ENCODE peak calls at places on chromosomes 11 and 22, in seven cellular contexts. One of them, this sample, is unnamed.

GRCh38 chr11:119750056-119750455 is 21.1 kb upstream of the NECTIN1 start:
- DNase-seq in mesenchymal stem cell: no peak
- DNase-seq in H1: no peak
- DNase-seq in IMR-90: no peak
- DNase-seq in mesendoderm: no peak
- DNase-seq in neuronal stem cell: no peak
- DNase-seq in trophoblast cell: no peak
- DNase-seq in this sample: no peak

GRCh38 chr11:96311120-96311568 is 31.9 kb downstream of the MAML2 start:
- DNase-seq in mesenchymal stem cell: no peak
- DNase-seq in H1: no peak
- DNase-seq in IMR-90: peak
- DNase-seq in mesendoderm: no peak
- DNase-seq in neuronal stem cell: no peak
- DNase-seq in trophoblast cell: peak
- DNase-seq in this sample: no peak

GRCh38 chr11:131659931-131660330 is 289.5 kb downstream of the NTM start:
- DNase-seq in mesenchymal stem cell: no peak
- DNase-seq in H1: no peak
- DNase-seq in IMR-90: no peak
- DNase-seq in mesendoderm: no peak
- DNase-seq in neuronal stem cell: no peak
- DNase-seq in trophoblast cell: no peak
- DNase-seq in this sample: no peak

GRCh38 chr11:2825886-2826678 is 59.5 kb downstream of the CDKN1C start:
- DNase-seq in mesenchymal stem cell: peak
- DNase-seq in H1: peak
- DNase-seq in IMR-90: peak
- DNase-seq in mesendoderm: peak
- DNase-seq in neuronal stem cell: peak
- DNase-seq in trophoblast cell: peak
- DNase-seq in this sample: no peak

GRCh38 chr11:25247336-25247735 is 750.5 kb downstream of the LUZP2 start:
- DNase-seq in mesenchymal stem cell: peak
- DNase-seq in H1: no peak
- DNase-seq in IMR-90: peak
- DNase-seq in mesendoderm: no peak
- DNase-seq in neuronal stem cell: no peak
- DNase-seq in trophoblast cell: no peak
- DNase-seq in this sample: no peak

GRCh38 chr11:61732705-61733104 is 19.7 kb upstream of the MYRF start:
- DNase-seq in mesenchymal stem cell: no peak
- DNase-seq in H1: no peak
- DNase-seq in IMR-90: peak
- DNase-seq in mesendoderm: no peak
- DNase-seq in neuronal stem cell: no peak
- DNase-seq in trophoblast cell: no peak
- DNase-seq in this sample: no peak

GRCh38 chr22:35746248-35746647 is 28.6 kb downstream of the APOL5 start:
- DNase-seq in mesenchymal stem cell: no peak
- DNase-seq in H1: no peak
- DNase-seq in IMR-90: no peak
- DNase-seq in mesendoderm: no peak
- DNase-seq in neuronal stem cell: no peak
- DNase-seq in trophoblast cell: no peak
- DNase-seq in this sample: no peak

GRCh38 chr22:44645083-44645482 is 56.9 kb upstream of the PRR5 start:
- DNase-seq in mesenchymal stem cell: no peak
- DNase-seq in H1: no peak
- DNase-seq in IMR-90: no peak
- DNase-seq in mesendoderm: no peak
- DNase-seq in neuronal stem cell: no peak
- DNase-seq in trophoblast cell: no peak
- DNase-seq in this sample: no peak

GRCh38 chr11:132977746-132978145 is 554.6 kb downstream of the OPCML start:
- DNase-seq in mesenchymal stem cell: no peak
- DNase-seq in H1: no peak
- DNase-seq in IMR-90: no peak
- DNase-seq in mesendoderm: no peak
- DNase-seq in neuronal stem cell: no peak
- DNase-seq in trophoblast cell: no peak
- DNase-seq in this sample: no peak

GRCh38 chr22:30705710-30706651 is 11.3 kb downstream of the OSBP2 start:
- DNase-seq in mesenchymal stem cell: no peak
- DNase-seq in H1: no peak
- DNase-seq in IMR-90: peak
- DNase-seq in mesendoderm: peak
- DNase-seq in neuronal stem cell: no peak
- DNase-seq in trophoblast cell: no peak
- DNase-seq in this sample: no peak

GRCh38 chr11:111886844-111887243 is 7.5 kb downstream of the CFAP68 start:
- DNase-seq in mesenchymal stem cell: no peak
- DNase-seq in H1: no peak
- DNase-seq in IMR-90: no peak
- DNase-seq in mesendoderm: no peak
- DNase-seq in neuronal stem cell: no peak
- DNase-seq in trophoblast cell: no peak
- DNase-seq in this sample: no peak

GRCh38 chr11:82776377-82776776 is 42.7 kb upstream of the FAM181B start:
- DNase-seq in mesenchymal stem cell: peak
- DNase-seq in H1: no peak
- DNase-seq in IMR-90: no peak
- DNase-seq in mesendoderm: peak
- DNase-seq in neuronal stem cell: no peak
- DNase-seq in trophoblast cell: no peak
- DNase-seq in this sample: no peak

GRCh38 chr11:62560566-62561103 is 13.1 kb downstream of the EEF1G start:
- DNase-seq in mesenchymal stem cell: peak
- DNase-seq in H1: peak
- DNase-seq in IMR-90: peak
- DNase-seq in mesendoderm: peak
- DNase-seq in neuronal stem cell: peak
- DNase-seq in trophoblast cell: peak
- DNase-seq in this sample: peak

GRCh38 chr11:45400594-45400993 is 114.5 kb upstream of the SYT13 start:
- DNase-seq in mesenchymal stem cell: peak
- DNase-seq in H1: no peak
- DNase-seq in IMR-90: peak
- DNase-seq in mesendoderm: no peak
- DNase-seq in neuronal stem cell: no peak
- DNase-seq in trophoblast cell: no peak
- DNase-seq in this sample: no peak

GRCh38 chr22:49274754-49275380 is 552.8 kb downstream of the BRD1 start:
- DNase-seq in mesenchymal stem cell: no peak
- DNase-seq in H1: no peak
- DNase-seq in IMR-90: no peak
- DNase-seq in mesendoderm: no peak
- DNase-seq in neuronal stem cell: no peak
- DNase-seq in trophoblast cell: no peak
- DNase-seq in this sample: no peak

GRCh38 chr11:79437981-79438630 is 2.7 kb downstream of the TENM4 start:
- DNase-seq in mesenchymal stem cell: peak
- DNase-seq in H1: no peak
- DNase-seq in IMR-90: peak
- DNase-seq in mesendoderm: peak
- DNase-seq in neuronal stem cell: no peak
- DNase-seq in trophoblast cell: no peak
- DNase-seq in this sample: peak

GRCh38 chr11:125448136-125448535 is 47.9 kb downstream of the FEZ1 start:
- DNase-seq in mesenchymal stem cell: no peak
- DNase-seq in H1: no peak
- DNase-seq in IMR-90: peak
- DNase-seq in mesendoderm: peak
- DNase-seq in neuronal stem cell: no peak
- DNase-seq in trophoblast cell: no peak
- DNase-seq in this sample: no peak

GRCh38 chr11:12482839-12483238 is 105.5 kb downstream of the PARVA start:
- DNase-seq in mesenchymal stem cell: no peak
- DNase-seq in H1: no peak
- DNase-seq in IMR-90: no peak
- DNase-seq in mesendoderm: no peak
- DNase-seq in neuronal stem cell: no peak
- DNase-seq in trophoblast cell: peak
- DNase-seq in this sample: no peak

GRCh38 chr11:12480401-12480800 is 103.0 kb downstream of the PARVA start:
- DNase-seq in mesenchymal stem cell: no peak
- DNase-seq in H1: no peak
- DNase-seq in IMR-90: no peak
- DNase-seq in mesendoderm: no peak
- DNase-seq in neuronal stem cell: no peak
- DNase-seq in trophoblast cell: peak
- DNase-seq in this sample: no peak

GRCh38 chr11:12483604-12484003 is 106.2 kb downstream of the PARVA start:
- DNase-seq in mesenchymal stem cell: no peak
- DNase-seq in H1: no peak
- DNase-seq in IMR-90: no peak
- DNase-seq in mesendoderm: no peak
- DNase-seq in neuronal stem cell: no peak
- DNase-seq in trophoblast cell: no peak
- DNase-seq in this sample: no peak

GRCh38 chr11:12474871-12475270 is 97.5 kb downstream of the PARVA start:
- DNase-seq in mesenchymal stem cell: no peak
- DNase-seq in H1: no peak
- DNase-seq in IMR-90: no peak
- DNase-seq in mesendoderm: no peak
- DNase-seq in neuronal stem cell: no peak
- DNase-seq in trophoblast cell: no peak
- DNase-seq in this sample: no peak

GRCh38 chr11:12478743-12479142 is 101.4 kb downstream of the PARVA start:
- DNase-seq in mesenchymal stem cell: no peak
- DNase-seq in H1: no peak
- DNase-seq in IMR-90: peak
- DNase-seq in mesendoderm: no peak
- DNase-seq in neuronal stem cell: no peak
- DNase-seq in trophoblast cell: no peak
- DNase-seq in this sample: no peak
- H2BK5ac ChIP-seq in mesenchymal stem cell: no peak
- H2BK5ac ChIP-seq in H1: no peak
- H2BK5ac ChIP-seq in IMR-90: peak
- H2BK5ac ChIP-seq in mesendoderm: no peak
- H2BK5ac ChIP-seq in neuronal stem cell: no peak
- H2BK5ac ChIP-seq in trophoblast cell: no peak
- H2BK5ac ChIP-seq in this sample: no peak

DNA sequence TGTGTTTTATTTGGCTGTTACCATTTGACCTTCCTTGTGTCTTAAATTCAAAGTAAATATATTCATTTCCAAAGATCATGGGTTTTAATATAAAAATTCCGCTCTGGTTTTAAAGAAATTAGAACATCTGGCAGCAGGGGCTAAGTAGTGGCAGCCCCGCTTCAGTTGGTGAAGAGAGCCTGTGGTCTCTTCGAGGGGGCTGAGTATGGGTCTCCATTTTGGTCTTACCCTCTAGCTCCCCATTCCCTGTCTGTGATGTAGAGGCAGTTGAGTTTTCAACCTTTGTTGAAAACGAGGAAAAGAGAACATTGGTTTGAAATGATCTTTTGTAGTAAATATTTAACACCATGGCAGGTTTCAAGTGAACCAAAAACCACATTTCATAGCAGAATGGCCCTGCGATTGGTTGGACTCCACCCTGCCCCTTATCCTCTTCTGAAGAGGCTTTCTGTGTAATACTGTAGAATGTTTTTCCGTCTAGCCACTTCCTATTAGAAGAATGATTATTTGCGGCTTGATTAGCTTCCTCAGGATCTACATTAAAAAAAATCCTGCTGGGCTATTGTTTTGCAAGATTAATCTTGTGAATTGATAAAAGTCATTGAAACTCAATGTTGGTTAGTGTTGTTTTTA is 17.7 kb downstream of the APLP2 start:
- DNase-seq in mesenchymal stem cell: no peak
- DNase-seq in H1: no peak
- DNase-seq in IMR-90: no peak
- DNase-seq in mesendoderm: no peak
- DNase-seq in neuronal stem cell: no peak
- DNase-seq in trophoblast cell: no peak
- DNase-seq in this sample: no peak
- H3K4me2 ChIP-seq in mesenchymal stem cell: peak
- H3K4me2 ChIP-seq in H1: peak
- H3K4me2 ChIP-seq in IMR-90: no peak
- H3K4me2 ChIP-seq in mesendoderm: no peak
- H3K4me2 ChIP-seq in neuronal stem cell: no peak
- H3K4me2 ChIP-seq in trophoblast cell: no peak
- H3K4me2 ChIP-seq in this sample: peak

GRCh38 chr22:25134451-25134850 is 65.2 kb upstream of the CRYBB3 start:
- DNase-seq in mesenchymal stem cell: no peak
- DNase-seq in H1: no peak
- DNase-seq in IMR-90: no peak
- DNase-seq in mesendoderm: no peak
- DNase-seq in neuronal stem cell: no peak
- DNase-seq in trophoblast cell: no peak
- DNase-seq in this sample: no peak
- H2BK5ac ChIP-seq in mesenchymal stem cell: no peak
- H2BK5ac ChIP-seq in H1: no peak
- H2BK5ac ChIP-seq in IMR-90: no peak
- H2BK5ac ChIP-seq in mesendoderm: no peak
- H2BK5ac ChIP-seq in neuronal stem cell: no peak
- H2BK5ac ChIP-seq in trophoblast cell: no peak
- H2BK5ac ChIP-seq in this sample: no peak

GRCh38 chr11:15818132-15818842 is 538.1 kb downstream of the SOX6 start:
- DNase-seq in mesenchymal stem cell: no peak
- DNase-seq in H1: no peak
- DNase-seq in IMR-90: no peak
- DNase-seq in mesendoderm: no peak
- DNase-seq in neuronal stem cell: no peak
- DNase-seq in trophoblast cell: no peak
- DNase-seq in this sample: no peak

GRCh38 chr11:15819679-15820286 is 536.6 kb downstream of the SOX6 start:
- DNase-seq in mesenchymal stem cell: peak
- DNase-seq in H1: peak
- DNase-seq in IMR-90: peak
- DNase-seq in mesendoderm: peak
- DNase-seq in neuronal stem cell: no peak
- DNase-seq in trophoblast cell: peak
- DNase-seq in this sample: peak

GRCh38 chr11:15816996-15817395 is 539.4 kb downstream of the SOX6 start:
- DNase-seq in mesenchymal stem cell: no peak
- DNase-seq in H1: no peak
- DNase-seq in IMR-90: peak
- DNase-seq in mesendoderm: no peak
- DNase-seq in neuronal stem cell: no peak
- DNase-seq in trophoblast cell: peak
- DNase-seq in this sample: no peak

GRCh38 chr11:15815246-15816209 is 540.8 kb downstream of the SOX6 start:
- DNase-seq in mesenchymal stem cell: peak
- DNase-seq in H1: no peak
- DNase-seq in IMR-90: no peak
- DNase-seq in mesendoderm: no peak
- DNase-seq in neuronal stem cell: no peak
- DNase-seq in trophoblast cell: peak
- DNase-seq in this sample: no peak

DNA sequence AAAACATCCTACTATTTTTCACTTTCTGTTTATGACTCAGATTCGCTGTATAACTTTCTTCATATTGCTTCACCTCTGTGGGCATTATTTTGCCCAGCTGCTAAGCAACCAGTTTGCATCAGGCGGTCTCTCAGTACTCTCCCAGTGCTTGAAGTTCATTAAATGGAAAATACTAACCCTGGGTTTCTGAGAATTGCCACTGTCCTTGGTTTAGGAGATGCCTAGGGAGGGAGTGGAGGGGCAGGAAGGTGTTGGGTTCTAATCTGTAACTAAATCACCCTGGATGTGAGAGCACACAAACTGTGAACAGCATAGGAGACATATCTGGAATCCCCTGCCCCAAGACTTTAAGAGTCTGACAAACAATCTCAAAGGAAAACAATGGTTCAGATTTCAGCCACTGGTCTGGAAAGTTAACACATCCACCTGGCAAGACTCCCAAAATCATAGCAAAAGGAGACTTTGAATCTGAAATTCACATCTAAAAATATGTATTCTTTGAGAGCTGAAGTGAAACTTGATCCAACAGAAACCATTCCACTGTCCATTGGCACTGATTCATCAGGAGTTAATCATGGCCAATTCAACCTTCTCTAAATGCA is 540.0 kb downstream of the SOX6 start:
- DNase-seq in mesenchymal stem cell: peak
- DNase-seq in H1: no peak
- DNase-seq in IMR-90: peak
- DNase-seq in mesendoderm: peak
- DNase-seq in neuronal stem cell: no peak
- DNase-seq in trophoblast cell: peak
- DNase-seq in this sample: no peak
- H3K4me2 ChIP-seq in mesenchymal stem cell: no peak
- H3K4me2 ChIP-seq in H1: no peak
- H3K4me2 ChIP-seq in IMR-90: peak
- H3K4me2 ChIP-seq in mesendoderm: no peak
- H3K4me2 ChIP-seq in neuronal stem cell: no peak
- H3K4me2 ChIP-seq in trophoblast cell: no peak
- H3K4me2 ChIP-seq in this sample: no peak